ENCODE peak calls at places on chromosomes 6 and 20, in five cellular contexts. I, F, L, E and U are unnamed samples.

GRCh38 chr6:129370268-129370916 is 339.6 kb downstream of the ARHGAP18 start:
- DNase-seq in I (no peak), F (peak), L (no peak), E (peak), U (peak)

GRCh38 chr6:159969204-159969912 is 476 bp downstream of the IGF2R start:
- DNase-seq in I (peak), F (peak), L (no peak), E (peak), U (peak)

GRCh38 chr20:38473353-38473795 is 731 bp downstream of the RALGAPB start:
- DNase-seq in I (no peak), F (peak), L (no peak), E (no peak), U (peak)

GRCh38 chr6:140828833-140829232 is 1303.9 kb upstream of the GJE1 start:
- DNase-seq in I (no peak), F (no peak), L (no peak), E (no peak), U (no peak)

GRCh38 chr6:143174951-143175350 is 114.3 kb downstream of the AIG1 start:
- DNase-seq in I (no peak), F (no peak), L (no peak), E (no peak), U (no peak)

GRCh38 chr6:34447915-34448314 is 18.0 kb upstream of the PACSIN1 start:
- DNase-seq in I (no peak), F (no peak), L (no peak), E (no peak), U (peak)

GRCh38 chr20:61745397-61746146 is 320.1 kb downstream of the TAF4 start:
- DNase-seq in I (no peak), F (no peak), L (no peak), E (no peak), U (no peak)

GRCh38 chr20:53291548-53291947 is 302.1 kb downstream of the ZNF217 start:
- DNase-seq in I (no peak), F (no peak), L (no peak), E (peak), U (no peak)

GRCh38 chr6:492178-492577 is 100.6 kb downstream of the IRF4 start:
- DNase-seq in I (no peak), F (no peak), L (no peak), E (no peak), U (no peak)

GRCh38 chr6:11194399-11195274 is 37.8 kb downstream of the NEDD9 start:
- DNase-seq in I (no peak), F (no peak), L (no peak), E (no peak), U (peak)

GRCh38 chr6:125846292-125847024 is 55.7 kb downstream of the NCOA7 start:
- DNase-seq in I (no peak), F (no peak), L (no peak), E (no peak), U (no peak)

GRCh38 chr20:20513720-20514119 is 145.8 kb downstream of the INSM1 start:
- DNase-seq in I (no peak), F (no peak), L (no peak), E (no peak), U (no peak)

GRCh38 chr20:63934271-63935068 is 21.7 kb downstream of the UCKL1 start:
- DNase-seq in I (no peak), F (no peak), L (no peak), E (no peak), U (no peak)
- TF ChIP-seq CTCF in I (no peak), F (no peak), L (no peak), E (no peak), U (no peak)

DNA sequence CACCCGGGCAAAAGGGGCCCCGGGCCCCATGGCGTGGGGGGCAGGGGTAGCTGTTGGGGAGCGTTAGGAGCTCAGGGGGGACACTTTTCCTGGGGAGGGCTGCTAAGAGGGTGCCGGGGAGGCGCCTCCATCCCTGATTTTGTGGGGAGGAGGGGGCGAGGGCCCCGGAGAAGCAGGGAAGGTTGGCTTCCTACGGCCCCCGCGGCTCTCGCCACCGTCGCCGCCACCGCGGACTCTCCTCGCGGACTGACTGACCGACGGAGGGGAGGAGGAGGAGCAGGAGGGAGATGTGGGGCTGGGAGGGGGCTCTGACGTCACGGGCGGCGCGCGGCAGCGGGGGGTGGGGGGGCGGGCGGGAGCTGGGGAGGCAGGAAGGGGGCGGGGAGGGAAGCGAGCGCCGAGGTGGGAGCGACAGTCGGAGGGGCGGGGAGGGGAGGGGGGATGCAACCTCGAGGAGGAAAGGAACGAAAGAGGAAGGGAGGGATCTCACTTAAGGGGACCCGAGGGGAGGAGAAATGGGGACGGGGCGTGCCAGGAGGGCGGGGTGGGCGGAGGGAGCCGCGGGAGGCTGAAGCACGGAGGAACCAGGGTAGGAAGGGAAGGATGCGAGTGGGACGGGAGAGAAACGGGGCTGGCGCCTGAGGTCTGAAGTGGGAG is 5.1 kb downstream of the GABBR1 start:
- DNase-seq in I (peak), F (peak), L (no peak), E (peak), U (peak)
- TF ChIP-seq POLR2A in I (peak), F (peak), L (no peak), E (no peak), U (peak)

GRCh38 chr6:63816979-63817436 is 181.4 kb downstream of the PHF3 start:
- DNase-seq in I (no peak), F (no peak), L (no peak), E (no peak), U (no peak)

GRCh38 chr6:63816401-63816975 is 180.9 kb downstream of the PHF3 start:
- DNase-seq in I (no peak), F (no peak), L (no peak), E (no peak), U (no peak)

GRCh38 chr6:63817492-63818050 is 182.0 kb downstream of the PHF3 start:
- DNase-seq in I (no peak), F (no peak), L (no peak), E (no peak), U (no peak)

GRCh38 chr6:63814459-63814858 is 178.9 kb downstream of the PHF3 start:
- DNase-seq in I (no peak), F (no peak), L (no peak), E (no peak), U (no peak)

DNA sequence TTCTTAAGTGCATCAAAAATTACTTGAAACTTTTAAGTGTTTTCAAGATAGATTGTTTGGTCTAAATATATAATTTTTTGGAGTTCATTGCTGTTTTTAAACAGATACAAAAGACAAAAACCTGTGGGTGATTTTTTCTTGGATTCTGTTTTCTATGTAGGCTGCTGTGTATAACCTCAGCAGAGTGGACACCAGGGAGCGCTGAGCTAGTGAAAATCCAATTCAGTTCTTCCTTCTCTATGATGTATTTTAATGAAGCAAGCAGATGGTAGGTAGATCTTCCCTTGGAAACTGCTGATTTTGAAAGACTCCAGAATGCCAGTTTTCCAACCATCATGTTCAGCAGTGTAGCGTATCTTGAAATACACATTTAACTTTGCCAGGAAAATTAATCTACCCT is 177.9 kb downstream of the PHF3 start:
- DNase-seq in I (no peak), F (no peak), L (no peak), E (no peak), U (no peak)
- TF ChIP-seq CTCF in I (no peak), F (no peak), L (no peak), E (no peak), U (no peak)

GRCh38 chr6:17602888-17603287 is 2.8 kb downstream of the FAM8A1 start:
- DNase-seq in I (no peak), F (no peak), L (no peak), E (no peak), U (no peak)

GRCh38 chr6:17601389-17601703 is 1.2 kb downstream of the FAM8A1 start:
- DNase-seq in I (no peak), F (no peak), L (no peak), E (no peak), U (no peak)

GRCh38 chr6:17596085-17596484 is 4.0 kb upstream of the FAM8A1 start:
- DNase-seq in I (no peak), F (no peak), L (no peak), E (no peak), U (no peak)

GRCh38 chr6:17599885-17600526 is at the start of gene FAM8A1:
- DNase-seq in I (peak), F (peak), L (peak), E (peak), U (peak)

GRCh38 chr6:17600527-17601388 is 656 bp downstream of the FAM8A1 start:
- DNase-seq in I (peak), F (peak), L (no peak), E (peak), U (peak)
- TF ChIP-seq POLR2A in I (no peak), F (no peak), L (no peak), E (no peak), U (no peak)